ENCODE peak calls at places on chromosomes 2 and 18, in ten cellular contexts. One of them, this sample, is unnamed.
A peak's percentile ranks its signal among the peaks of the same experiment; 100 is the strongest.

GRCh38 chr2:147100406-147101035 is 744.3 kb upstream of the ACVR2A start:
- DNase-seq in thyroid gland: no peak
- DNase-seq in right lobe of liver: no peak
- DNase-seq in tibial nerve: no peak
- DNase-seq in HCT116: no peak
- DNase-seq in ovary: no peak
- DNase-seq in Peyer's patch: no peak
- DNase-seq in IMR-90: peak; percentile 0
- DNase-seq in body of pancreas: no peak
- DNase-seq in sigmoid colon: no peak
- DNase-seq in this sample: no peak

GRCh38 chr2:200774920-200775319 is 36.8 kb upstream of the BZW1 start:
- DNase-seq in thyroid gland: no peak
- DNase-seq in right lobe of liver: no peak
- DNase-seq in tibial nerve: no peak
- DNase-seq in HCT116: no peak
- DNase-seq in ovary: no peak
- DNase-seq in Peyer's patch: no peak
- DNase-seq in IMR-90: no peak
- DNase-seq in body of pancreas: no peak
- DNase-seq in sigmoid colon: no peak
- DNase-seq in this sample: no peak

GRCh38 chr2:2024751-2025481 is 280.6 kb upstream of the PXDN start:
- DNase-seq in thyroid gland: no peak
- DNase-seq in right lobe of liver: no peak
- DNase-seq in tibial nerve: no peak
- DNase-seq in HCT116: no peak
- DNase-seq in ovary: no peak
- DNase-seq in Peyer's patch: no peak
- DNase-seq in IMR-90: no peak
- DNase-seq in body of pancreas: no peak
- DNase-seq in sigmoid colon: no peak
- DNase-seq in this sample: no peak

GRCh38 chr18:42925036-42925435 is 190.4 kb downstream of the RIT2 start:
- DNase-seq in thyroid gland: no peak
- DNase-seq in right lobe of liver: no peak
- DNase-seq in tibial nerve: no peak
- DNase-seq in HCT116: no peak
- DNase-seq in ovary: no peak
- DNase-seq in Peyer's patch: no peak
- DNase-seq in IMR-90: no peak
- DNase-seq in body of pancreas: no peak
- DNase-seq in sigmoid colon: no peak
- DNase-seq in this sample: no peak

GRCh38 chr18:74251297-74252031 is 40.3 kb downstream of the CYB5A start:
- DNase-seq in thyroid gland: no peak
- DNase-seq in right lobe of liver: no peak
- DNase-seq in tibial nerve: no peak
- DNase-seq in HCT116: no peak
- DNase-seq in ovary: peak; percentile 70
- DNase-seq in Peyer's patch: no peak
- DNase-seq in IMR-90: peak; percentile 72
- DNase-seq in body of pancreas: peak; percentile 51
- DNase-seq in sigmoid colon: no peak
- DNase-seq in this sample: peak; percentile 38

GRCh38 chr2:111066062-111066593 is 54.6 kb upstream of the BCL2L11 start:
- DNase-seq in thyroid gland: no peak
- DNase-seq in right lobe of liver: no peak
- DNase-seq in tibial nerve: no peak
- DNase-seq in HCT116: no peak
- DNase-seq in ovary: no peak
- DNase-seq in Peyer's patch: no peak
- DNase-seq in IMR-90: no peak
- DNase-seq in body of pancreas: no peak
- DNase-seq in sigmoid colon: no peak
- DNase-seq in this sample: no peak

GRCh38 chr2:54432181-54433020 is 23.7 kb upstream of the SPTBN1 start:
- DNase-seq in thyroid gland: peak; percentile 56
- DNase-seq in right lobe of liver: no peak
- DNase-seq in tibial nerve: no peak
- DNase-seq in HCT116: no peak
- DNase-seq in ovary: no peak
- DNase-seq in Peyer's patch: no peak
- DNase-seq in IMR-90: no peak
- DNase-seq in body of pancreas: no peak
- DNase-seq in sigmoid colon: no peak
- DNase-seq in this sample: no peak

GRCh38 chr2:239188536-239188935 is 212.3 kb downstream of the HDAC4 start:
- DNase-seq in thyroid gland: no peak
- DNase-seq in right lobe of liver: peak; percentile 41
- DNase-seq in tibial nerve: no peak
- DNase-seq in HCT116: no peak
- DNase-seq in ovary: peak; percentile 18
- DNase-seq in Peyer's patch: peak; percentile 39
- DNase-seq in IMR-90: no peak
- DNase-seq in body of pancreas: no peak
- DNase-seq in sigmoid colon: peak; percentile 53
- DNase-seq in this sample: no peak

GRCh38 chr2:53724511-53724910 is 43.1 kb upstream of the CHAC2 start:
- DNase-seq in thyroid gland: no peak
- DNase-seq in right lobe of liver: no peak
- DNase-seq in tibial nerve: no peak
- DNase-seq in HCT116: no peak
- DNase-seq in ovary: no peak
- DNase-seq in Peyer's patch: no peak
- DNase-seq in IMR-90: peak; percentile 41
- DNase-seq in body of pancreas: no peak
- DNase-seq in sigmoid colon: no peak
- DNase-seq in this sample: no peak

GRCh38 chr18:944440-944839 is 39.8 kb downstream of the ADCYAP1 start:
- DNase-seq in thyroid gland: no peak
- DNase-seq in right lobe of liver: no peak
- DNase-seq in tibial nerve: no peak
- DNase-seq in HCT116: no peak
- DNase-seq in ovary: no peak
- DNase-seq in Peyer's patch: no peak
- DNase-seq in IMR-90: peak; percentile 3
- DNase-seq in body of pancreas: no peak
- DNase-seq in sigmoid colon: no peak
- DNase-seq in this sample: no peak
- TF ChIP-seq CTCF in thyroid gland: no peak
- TF ChIP-seq CTCF in right lobe of liver: no peak
- TF ChIP-seq CTCF in tibial nerve: no peak
- TF ChIP-seq CTCF in HCT116: no peak
- TF ChIP-seq CTCF in ovary: no peak
- TF ChIP-seq CTCF in Peyer's patch: no peak
- TF ChIP-seq CTCF in IMR-90: no peak
- TF ChIP-seq CTCF in body of pancreas: no peak
- TF ChIP-seq CTCF in sigmoid colon: no peak
- TF ChIP-seq CTCF in this sample: no peak

DNA sequence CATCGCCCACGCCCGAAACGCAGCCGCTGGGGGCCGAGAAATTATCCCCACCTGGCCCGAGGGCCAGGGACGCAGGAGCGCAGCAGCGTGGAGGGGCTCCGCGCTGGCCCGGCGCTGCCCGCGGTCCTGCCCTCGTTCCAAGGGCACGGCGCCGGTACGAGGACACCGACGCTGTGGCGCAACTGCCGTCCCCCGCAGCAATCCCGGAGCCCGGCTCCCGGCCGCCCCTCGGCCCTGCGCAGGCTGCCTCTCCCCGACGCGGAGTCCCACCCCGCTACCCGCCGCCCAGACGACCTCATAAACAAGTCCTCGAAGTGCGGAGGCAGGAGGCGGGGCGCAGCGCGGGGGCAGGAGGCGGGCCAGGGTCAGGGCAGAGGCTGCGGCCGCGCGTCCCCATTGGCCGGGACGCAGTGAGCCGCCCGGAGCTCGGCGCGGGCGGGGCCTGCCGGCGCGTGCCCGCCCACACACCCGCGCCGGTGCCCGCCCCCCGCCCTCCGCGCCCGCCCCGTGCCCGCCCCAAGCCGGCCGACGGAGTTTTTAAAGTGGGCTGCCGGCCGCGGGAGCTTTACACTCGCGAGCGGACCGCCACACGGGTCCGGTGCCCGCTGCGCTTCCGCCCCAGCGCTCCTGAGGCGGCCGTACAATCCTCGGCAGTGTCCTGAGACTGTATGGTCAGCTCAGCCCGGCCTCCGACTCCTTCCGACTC is at the start of gene EPAS1:
- DNase-seq in thyroid gland: peak; percentile 93
- DNase-seq in right lobe of liver: peak; percentile 98
- DNase-seq in tibial nerve: peak; percentile 86
- DNase-seq in HCT116: no peak
- DNase-seq in ovary: peak; percentile 94
- DNase-seq in Peyer's patch: peak; percentile 95
- DNase-seq in IMR-90: peak; percentile 76
- DNase-seq in body of pancreas: peak; percentile 94
- DNase-seq in sigmoid colon: peak; percentile 96
- DNase-seq in this sample: peak; percentile 89
- TF ChIP-seq POLR2A in thyroid gland: peak; percentile 80
- TF ChIP-seq POLR2A in right lobe of liver: peak; percentile 87
- TF ChIP-seq POLR2A in tibial nerve: peak; percentile 92
- TF ChIP-seq POLR2A in HCT116: no peak
- TF ChIP-seq POLR2A in ovary: peak; percentile 63
- TF ChIP-seq POLR2A in Peyer's patch: peak; percentile 72
- TF ChIP-seq POLR2A in IMR-90: peak; percentile 97
- TF ChIP-seq POLR2A in body of pancreas: peak; percentile 86
- TF ChIP-seq POLR2A in sigmoid colon: peak; percentile 45
- TF ChIP-seq POLR2A in this sample: no peak

DNA sequence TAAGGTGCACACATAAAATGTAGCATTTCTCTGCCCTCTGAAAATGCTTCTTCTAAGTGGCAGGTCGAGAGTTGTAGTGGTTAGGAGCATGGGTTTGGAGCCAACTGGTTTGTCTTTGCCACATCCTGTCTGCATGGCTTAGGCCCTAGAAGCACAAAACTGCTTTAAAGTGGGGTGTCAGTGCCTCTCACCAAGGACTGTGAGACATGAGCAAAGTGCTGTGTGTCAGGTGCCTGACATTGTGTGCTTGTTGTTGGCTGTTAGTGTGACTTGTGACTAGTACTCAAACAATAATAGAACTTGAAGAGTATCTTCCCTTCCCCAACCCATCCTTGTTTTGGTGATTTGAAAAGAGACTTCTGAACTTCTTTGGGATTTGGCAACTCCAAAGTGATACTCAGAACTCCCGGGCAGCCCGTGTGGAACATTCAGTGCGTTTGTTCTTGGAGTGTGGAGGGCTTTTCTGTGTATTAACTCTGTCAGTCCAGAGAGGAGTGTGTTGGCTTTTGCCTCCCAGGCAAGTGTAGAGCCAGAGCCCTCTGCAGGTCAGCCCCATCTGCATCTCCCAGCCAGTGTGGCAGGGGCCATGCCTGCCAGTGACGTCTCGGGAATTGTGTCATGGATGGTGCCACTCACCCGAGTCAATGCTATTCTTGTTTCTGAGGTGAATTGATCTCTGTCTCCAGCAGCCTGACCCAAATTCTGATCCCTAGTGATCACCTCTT is 5.0 kb downstream of the MGAT5 start:
- DNase-seq in thyroid gland: no peak
- DNase-seq in right lobe of liver: no peak
- DNase-seq in tibial nerve: no peak
- DNase-seq in HCT116: no peak
- DNase-seq in ovary: no peak
- DNase-seq in Peyer's patch: no peak
- DNase-seq in IMR-90: no peak
- DNase-seq in body of pancreas: no peak
- DNase-seq in sigmoid colon: no peak
- DNase-seq in this sample: no peak
- TF ChIP-seq CTCF in thyroid gland: no peak
- TF ChIP-seq CTCF in right lobe of liver: no peak
- TF ChIP-seq CTCF in tibial nerve: no peak
- TF ChIP-seq CTCF in HCT116: no peak
- TF ChIP-seq CTCF in ovary: no peak
- TF ChIP-seq CTCF in Peyer's patch: no peak
- TF ChIP-seq CTCF in IMR-90: no peak
- TF ChIP-seq CTCF in body of pancreas: no peak
- TF ChIP-seq CTCF in sigmoid colon: no peak
- TF ChIP-seq CTCF in this sample: no peak

DNA sequence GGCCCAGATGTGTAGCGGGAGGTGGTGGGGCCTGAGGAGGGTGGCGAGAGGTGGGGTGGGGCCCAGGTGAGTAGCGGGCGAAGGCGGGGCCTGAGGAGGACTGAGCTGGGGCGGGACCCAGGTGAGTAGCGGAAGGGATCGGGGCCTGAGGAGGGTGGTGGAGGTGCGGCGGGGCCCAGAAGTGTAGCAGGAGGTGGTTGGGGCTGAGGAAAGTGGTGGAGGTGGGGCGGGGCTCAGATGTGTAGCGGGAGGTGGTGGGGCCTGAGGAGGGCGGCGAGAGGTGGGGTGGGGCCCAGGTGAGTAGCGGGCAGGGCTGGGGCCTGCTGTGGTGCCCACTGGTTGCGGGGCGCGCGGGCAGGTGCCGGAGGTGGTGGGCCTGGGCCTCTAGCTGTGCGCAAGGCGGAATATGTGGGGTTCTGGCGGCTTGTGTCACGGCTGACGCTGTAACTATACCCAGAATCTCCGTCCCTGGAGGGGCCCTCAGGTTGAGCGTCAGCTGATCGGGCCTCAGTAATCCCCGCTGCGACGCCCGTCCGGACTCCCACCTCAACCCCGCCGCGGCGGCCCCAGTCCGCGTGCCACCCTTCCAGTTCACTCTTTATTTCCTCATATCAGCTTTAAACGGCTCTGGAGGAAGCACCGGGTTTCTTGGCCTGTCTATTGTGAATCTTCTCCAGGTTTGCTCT is 866 bp upstream of the SF3B6 start:
- DNase-seq in thyroid gland: no peak
- DNase-seq in right lobe of liver: no peak
- DNase-seq in tibial nerve: peak; percentile 12
- DNase-seq in HCT116: no peak
- DNase-seq in ovary: no peak
- DNase-seq in Peyer's patch: no peak
- DNase-seq in IMR-90: no peak
- DNase-seq in body of pancreas: no peak
- DNase-seq in sigmoid colon: no peak
- DNase-seq in this sample: no peak
- TF ChIP-seq POLR2A in thyroid gland: no peak
- TF ChIP-seq POLR2A in right lobe of liver: no peak
- TF ChIP-seq POLR2A in tibial nerve: peak; percentile 15
- TF ChIP-seq POLR2A in HCT116: peak; percentile 36
- TF ChIP-seq POLR2A in ovary: peak; percentile 8
- TF ChIP-seq POLR2A in Peyer's patch: peak; percentile 83
- TF ChIP-seq POLR2A in IMR-90: no peak
- TF ChIP-seq POLR2A in body of pancreas: peak; percentile 86
- TF ChIP-seq POLR2A in sigmoid colon: no peak
- TF ChIP-seq POLR2A in this sample: no peak

GRCh38 chr18:76475450-76476203 is 19.4 kb downstream of the ZNF516 start:
- DNase-seq in thyroid gland: no peak
- DNase-seq in right lobe of liver: peak; percentile 60
- DNase-seq in tibial nerve: no peak
- DNase-seq in HCT116: no peak
- DNase-seq in ovary: no peak
- DNase-seq in Peyer's patch: no peak
- DNase-seq in IMR-90: no peak
- DNase-seq in body of pancreas: no peak
- DNase-seq in sigmoid colon: no peak
- DNase-seq in this sample: no peak
- TF ChIP-seq CTCF in thyroid gland: no peak
- TF ChIP-seq CTCF in right lobe of liver: peak; percentile 7
- TF ChIP-seq CTCF in tibial nerve: no peak
- TF ChIP-seq CTCF in HCT116: no peak
- TF ChIP-seq CTCF in ovary: no peak
- TF ChIP-seq CTCF in Peyer's patch: no peak
- TF ChIP-seq CTCF in IMR-90: no peak
- TF ChIP-seq CTCF in body of pancreas: no peak
- TF ChIP-seq CTCF in sigmoid colon: no peak
- TF ChIP-seq CTCF in this sample: no peak